ENCODE peak calls at places on chromosomes 1 and 21, in four cellular contexts. One of them, this sample, is unnamed.

GRCh38 chr1:26696645-26697440 is 1.0 kb downstream of the ARID1A start:
- DNase-seq in PC-3: no peak
- DNase-seq in fibroblast of mammary gland: no peak
- DNase-seq in lower lobe of right lung: peak; percentile 74
- DNase-seq in this sample: peak; percentile 21

GRCh38 chr21:28444567-28444966 is 548.1 kb downstream of the LTN1 start:
- DNase-seq in PC-3: no peak
- DNase-seq in fibroblast of mammary gland: peak; percentile 52
- DNase-seq in lower lobe of right lung: no peak
- DNase-seq in this sample: no peak

GRCh38 chr1:109500886-109501285 is 7.0 kb downstream of the CYB561D1 start:
- DNase-seq in PC-3: no peak
- DNase-seq in fibroblast of mammary gland: peak; percentile 11
- DNase-seq in lower lobe of right lung: no peak
- DNase-seq in this sample: no peak

GRCh38 chr1:56081151-56081550 is 498.2 kb downstream of the PLPP3 start:
- DNase-seq in PC-3: no peak
- DNase-seq in fibroblast of mammary gland: peak; percentile 96
- DNase-seq in lower lobe of right lung: peak; percentile 42
- DNase-seq in this sample: no peak

GRCh38 chr21:24310780-24311179 is 1296.5 kb downstream of the MRPL39 start:
- DNase-seq in PC-3: no peak
- DNase-seq in lower lobe of right lung: no peak
- DNase-seq in fibroblast of mammary gland: no peak
- DNase-seq in this sample: no peak

GRCh38 chr1:227734546-227734857 is 600 bp downstream of the JMJD4 start:
- DNase-seq in lower lobe of right lung: peak; percentile 43
- DNase-seq in PC-3: no peak
- DNase-seq in fibroblast of mammary gland: no peak
- DNase-seq in this sample: no peak

GRCh38 chr1:32334864-32335618 is 992 bp downstream of the MARCKSL1 start:
- DNase-seq in PC-3: peak; percentile 46
- DNase-seq in fibroblast of mammary gland: no peak
- DNase-seq in lower lobe of right lung: peak; percentile 71
- DNase-seq in this sample: no peak

GRCh38 chr1:3174487-3175247 is 105.7 kb downstream of the PRDM16 start:
- DNase-seq in fibroblast of mammary gland: peak; percentile 6
- DNase-seq in lower lobe of right lung: peak; percentile 81
- DNase-seq in PC-3: peak; percentile 12
- DNase-seq in this sample: no peak

GRCh38 chr21:33254766-33255165 is 11.4 kb upstream of the IL10RB start:
- DNase-seq in fibroblast of mammary gland: no peak
- DNase-seq in PC-3: no peak
- DNase-seq in lower lobe of right lung: no peak
- DNase-seq in this sample: no peak

GRCh38 chr1:236396665-236397043 is 2.6 kb downstream of the EDARADD start:
- DNase-seq in lower lobe of right lung: no peak
- DNase-seq in fibroblast of mammary gland: no peak
- DNase-seq in PC-3: no peak
- DNase-seq in this sample: no peak

GRCh38 chr1:236397173-236397759 is 3.2 kb downstream of the EDARADD start:
- DNase-seq in PC-3: no peak
- DNase-seq in lower lobe of right lung: no peak
- DNase-seq in fibroblast of mammary gland: no peak
- DNase-seq in this sample: no peak

GRCh38 chr1:236401698-236402097 is 7.6 kb downstream of the EDARADD start:
- DNase-seq in fibroblast of mammary gland: no peak
- DNase-seq in lower lobe of right lung: no peak
- DNase-seq in PC-3: no peak
- DNase-seq in this sample: no peak

GRCh38 chr1:236398538-236398937 is 4.5 kb downstream of the EDARADD start:
- DNase-seq in fibroblast of mammary gland: no peak
- DNase-seq in lower lobe of right lung: no peak
- DNase-seq in PC-3: no peak
- DNase-seq in this sample: no peak

DNA sequence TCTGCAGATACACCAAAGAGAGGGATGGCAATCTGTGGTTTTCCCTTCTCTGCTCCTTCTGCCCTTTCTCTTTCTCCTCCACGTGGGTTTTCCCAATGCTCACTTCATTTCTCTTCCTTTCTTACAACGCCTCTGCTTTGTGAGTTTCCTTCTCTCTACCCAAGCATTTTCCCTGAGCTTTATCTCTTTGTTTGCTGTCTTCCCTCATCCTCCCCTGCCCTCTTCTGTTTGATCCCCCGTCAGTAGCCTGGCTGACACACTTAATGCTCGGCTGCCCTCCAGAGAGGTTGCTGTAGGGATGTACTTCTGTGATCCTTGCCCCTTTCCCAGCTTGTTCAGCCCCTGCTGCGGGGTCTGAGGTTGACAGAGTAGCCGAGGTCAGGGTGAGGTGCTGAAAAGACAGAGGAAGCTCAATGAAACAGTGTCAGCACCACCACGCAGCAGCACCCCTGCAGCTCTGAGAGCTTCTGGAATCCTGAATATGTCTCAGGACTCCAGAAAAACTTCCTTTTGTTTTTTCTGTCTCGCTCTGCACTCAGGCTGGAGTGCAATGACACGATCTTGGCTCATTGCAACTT is 6.1 kb downstream of the EDARADD start:
- DNase-seq in PC-3: no peak
- DNase-seq in lower lobe of right lung: no peak
- DNase-seq in fibroblast of mammary gland: no peak
- DNase-seq in this sample: no peak
- H3K4me3 ChIP-seq in PC-3: no peak overlapping the region
- H3K4me3 ChIP-seq in lower lobe of right lung: no peak overlapping the region
- H3K4me3 ChIP-seq in fibroblast of mammary gland: no peak overlapping the region
- H3K4me3 ChIP-seq in this sample: no peak overlapping the region

GRCh38 chr1:204132718-204133117 is 19.1 kb downstream of the ETNK2 start:
- DNase-seq in lower lobe of right lung: no peak
- DNase-seq in fibroblast of mammary gland: no peak
- DNase-seq in PC-3: no peak
- DNase-seq in this sample: no peak

GRCh38 chr1:204131978-204132377 is 19.9 kb downstream of the ETNK2 start:
- DNase-seq in fibroblast of mammary gland: no peak
- DNase-seq in lower lobe of right lung: no peak
- DNase-seq in PC-3: peak; percentile 53
- DNase-seq in this sample: no peak

GRCh38 chr1:204130178-204130577 is 21.7 kb downstream of the ETNK2 start:
- DNase-seq in PC-3: peak; percentile 51
- DNase-seq in fibroblast of mammary gland: no peak
- DNase-seq in lower lobe of right lung: no peak
- DNase-seq in this sample: no peak

GRCh38 chr1:204128964-204129896 is 22.6 kb downstream of the ETNK2 start:
- DNase-seq in lower lobe of right lung: peak; percentile 85
- DNase-seq in PC-3: peak; percentile 77
- DNase-seq in fibroblast of mammary gland: peak; percentile 55
- DNase-seq in this sample: peak; percentile 94

DNA sequence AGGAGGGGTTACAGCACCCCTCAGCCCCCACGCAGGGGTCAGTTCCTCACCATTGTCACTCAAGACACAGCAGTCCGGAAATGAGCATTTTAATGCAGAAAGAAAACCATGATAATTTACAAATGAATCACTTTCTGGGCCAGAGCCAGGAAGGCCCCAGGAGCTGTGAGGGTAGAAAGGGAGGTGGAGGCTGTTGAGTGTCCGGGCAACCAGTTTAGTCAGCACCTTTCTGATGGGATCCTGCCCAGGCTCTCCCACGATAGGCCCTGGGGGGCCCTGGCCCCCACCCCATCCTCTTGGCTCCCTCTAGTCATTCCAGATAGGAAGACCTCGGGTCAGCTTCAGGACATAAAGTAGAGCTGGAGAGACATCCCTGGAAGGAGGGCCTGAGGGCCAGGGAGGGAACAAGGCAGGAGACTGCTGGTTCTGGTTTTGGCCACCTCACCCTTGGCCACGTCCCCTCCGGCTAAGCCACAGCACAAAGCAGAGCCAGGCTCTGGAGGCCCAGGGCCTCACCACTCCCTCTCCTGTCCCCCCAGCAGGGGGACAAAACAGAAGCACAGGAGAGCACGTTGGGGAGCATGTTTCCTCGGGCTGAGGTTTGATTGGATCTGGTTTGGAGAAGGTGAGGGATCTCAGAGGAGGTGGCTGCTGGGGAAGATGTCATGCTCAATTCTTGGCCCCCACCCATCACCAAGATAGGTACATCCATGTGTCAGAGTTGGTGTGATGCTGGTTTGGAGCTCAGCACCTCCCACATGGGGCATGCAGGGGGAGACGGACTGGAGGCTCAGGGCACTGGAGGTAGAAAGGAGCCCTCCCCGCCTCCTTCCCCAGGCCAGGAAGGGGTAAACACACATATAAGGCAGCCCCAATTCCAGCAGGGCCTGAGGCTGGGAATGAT is 20.6 kb downstream of the ETNK2 start:
- DNase-seq in lower lobe of right lung: no peak
- DNase-seq in PC-3: peak; percentile 99
- DNase-seq in fibroblast of mammary gland: peak; percentile 88
- DNase-seq in this sample: no peak
- TF ChIP-seq CTCF in lower lobe of right lung: no peak
- TF ChIP-seq CTCF in PC-3: peak; percentile 42
- TF ChIP-seq CTCF in fibroblast of mammary gland: peak; percentile 9
- TF ChIP-seq CTCF in this sample: no peak

DNA sequence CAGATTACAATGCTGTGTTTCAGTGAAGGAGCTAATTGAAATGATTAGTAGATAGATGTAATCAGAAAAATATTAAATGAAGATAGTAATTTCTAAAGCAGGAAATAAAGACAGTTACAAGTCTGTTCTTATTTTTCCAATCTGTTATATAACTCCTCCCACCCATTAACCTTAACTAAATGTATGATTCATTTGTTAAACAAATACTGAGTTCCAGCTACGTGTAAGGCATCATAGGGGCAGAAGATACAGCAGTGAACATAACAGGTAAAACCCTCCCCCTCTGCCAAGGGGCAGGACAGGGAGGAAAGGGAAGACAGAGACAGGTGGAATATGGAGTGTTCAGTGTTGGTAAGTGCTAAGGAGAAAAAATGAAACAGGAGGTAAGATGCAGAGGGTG is at the start of gene FAM177B:
- DNase-seq in lower lobe of right lung: no peak
- DNase-seq in PC-3: peak; percentile 93
- DNase-seq in fibroblast of mammary gland: peak; percentile 6
- DNase-seq in this sample: no peak
- H3K4me3 ChIP-seq in lower lobe of right lung: no peak within 1 kb of the TSS
- H3K4me3 ChIP-seq in PC-3: no peak within 1 kb of the TSS
- H3K4me3 ChIP-seq in fibroblast of mammary gland: no peak within 1 kb of the TSS
- H3K4me3 ChIP-seq in this sample: no peak within 1 kb of the TSS

DNA sequence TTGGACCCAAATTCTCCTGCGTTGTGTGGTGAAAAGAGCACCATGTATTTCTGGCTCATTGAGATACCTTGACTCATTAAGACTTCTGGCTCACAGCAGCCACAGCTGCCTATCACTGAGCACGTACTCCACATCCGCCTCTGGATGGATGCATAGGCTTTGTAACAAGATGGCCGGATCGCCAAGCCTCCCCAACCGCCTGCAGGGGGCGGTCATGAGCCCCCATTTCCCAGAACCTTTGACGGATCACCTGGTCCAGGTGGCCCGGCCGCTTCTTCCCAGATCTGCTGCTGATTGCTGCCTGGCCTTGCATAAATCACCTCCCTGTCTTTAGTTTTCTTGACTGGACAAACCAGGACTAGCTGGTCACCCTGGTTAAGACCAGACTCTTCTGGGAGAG is 156.5 kb upstream of the KLHDC7A start:
- DNase-seq in fibroblast of mammary gland: no peak
- DNase-seq in lower lobe of right lung: no peak
- DNase-seq in PC-3: no peak
- DNase-seq in this sample: no peak
- TF ChIP-seq CTCF in fibroblast of mammary gland: no peak
- TF ChIP-seq CTCF in lower lobe of right lung: peak; percentile 8
- TF ChIP-seq CTCF in PC-3: peak; percentile 40
- TF ChIP-seq CTCF in this sample: no peak

GRCh38 chr1:230641346-230641745 is 935 bp upstream of the COG2 start:
- DNase-seq in lower lobe of right lung: no peak
- DNase-seq in PC-3: peak; percentile 60
- DNase-seq in fibroblast of mammary gland: peak; percentile 44
- DNase-seq in this sample: no peak
- H3K4me3 ChIP-seq in lower lobe of right lung: no peak overlapping the region
- H3K4me3 ChIP-seq in PC-3: no peak overlapping the region
- H3K4me3 ChIP-seq in fibroblast of mammary gland: no peak overlapping the region
- H3K4me3 ChIP-seq in this sample: no peak overlapping the region

DNA sequence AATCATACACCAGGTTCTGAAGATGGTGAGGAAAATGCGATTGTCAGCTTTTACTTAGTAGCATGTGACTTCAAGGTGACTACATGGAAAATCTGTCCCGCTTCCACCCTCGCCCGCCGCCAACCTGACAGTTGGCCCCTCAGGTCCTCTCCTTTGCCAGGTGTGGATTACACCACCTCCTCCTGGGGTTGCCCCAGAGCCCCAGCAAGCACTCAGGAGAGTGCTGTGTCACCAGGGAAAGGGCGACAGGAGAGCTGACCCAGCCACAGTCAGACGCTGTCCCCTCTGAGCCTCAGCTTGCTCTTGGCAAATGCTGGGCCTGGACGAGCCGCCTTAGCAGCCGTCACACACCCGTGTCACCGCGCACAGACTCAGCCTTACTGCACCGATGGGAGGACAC is 17.9 kb downstream of the PTTG1IP start:
- DNase-seq in lower lobe of right lung: no peak
- DNase-seq in PC-3: no peak
- DNase-seq in fibroblast of mammary gland: no peak
- DNase-seq in this sample: no peak
- TF ChIP-seq CTCF in lower lobe of right lung: no peak
- TF ChIP-seq CTCF in PC-3: no peak
- TF ChIP-seq CTCF in fibroblast of mammary gland: no peak
- TF ChIP-seq CTCF in this sample: no peak

DNA sequence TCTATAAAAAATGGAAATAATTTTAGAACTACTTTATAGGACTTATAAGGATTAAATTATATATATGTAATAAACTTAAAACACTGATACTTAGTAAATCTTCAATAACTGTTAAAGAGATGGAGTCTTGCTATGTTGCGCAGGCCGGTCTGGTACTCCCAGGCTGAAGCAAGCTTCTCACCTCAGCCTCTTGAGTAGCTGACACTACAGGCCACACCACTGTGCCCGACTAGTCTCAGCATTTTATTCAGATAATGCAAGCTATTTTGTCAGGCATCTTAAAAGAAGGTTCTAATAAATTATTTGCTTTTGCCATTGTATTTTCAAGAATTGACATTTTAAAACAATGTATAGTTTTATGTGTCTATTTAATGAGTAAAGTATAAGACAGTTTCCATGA is 20.8 kb downstream of the CNST start:
- DNase-seq in PC-3: no peak
- DNase-seq in lower lobe of right lung: no peak
- DNase-seq in fibroblast of mammary gland: no peak
- DNase-seq in this sample: no peak
- H3K4me3 ChIP-seq in PC-3: no peak overlapping the region
- H3K4me3 ChIP-seq in lower lobe of right lung: no peak overlapping the region
- H3K4me3 ChIP-seq in fibroblast of mammary gland: no peak overlapping the region
- H3K4me3 ChIP-seq in this sample: no peak overlapping the region

This sample was measured in lower leg skin.